ENCODE peak calls at places on chromosomes 13 and 19, in four cellular contexts. Z, H, U and P are unnamed samples.

GRCh38 chr19:11814707-11815050 is 606 bp downstream of the ZNF440 start:
- DNase-seq in Z (peak; percentile 38), U (no peak), H (peak; percentile 8), P (peak; percentile 31)

GRCh38 chr13:113096052-113096744 is 9.4 kb upstream of the F7 start:
- DNase-seq in H (no peak), Z (no peak), U (no peak), P (no peak)

GRCh38 chr13:94419304-94419943 is 60.1 kb downstream of the DCT start:
- DNase-seq in H (no peak), U (no peak), Z (no peak), P (no peak)

GRCh38 chr13:31009166-31009565 is 76.7 kb downstream of the TEX26 start:
- DNase-seq in H (no peak), U (no peak), Z (no peak), P (no peak)

GRCh38 chr13:93549326-93549855 is 322.8 kb downstream of the GPC6 start:
- DNase-seq in U (no peak), Z (peak; percentile 56), H (no peak), P (no peak)

GRCh38 chr13:38308736-38309135 is 40.9 kb upstream of the UFM1 start:
- DNase-seq in Z (no peak), U (no peak), H (no peak), P (no peak)

GRCh38 chr13:91922969-91923592 is 524.7 kb downstream of the GPC5 start:
- DNase-seq in U (no peak), Z (peak; percentile 51), H (no peak), P (peak; percentile 2)

GRCh38 chr19:531753-532571 is at the start of gene CDC34:
- DNase-seq in H (no peak), U (no peak), Z (no peak), P (no peak)

GRCh38 chr13:46496086-46496485 is 56.9 kb upstream of the LRCH1 start:
- DNase-seq in H (no peak), Z (no peak), U (no peak), P (peak; percentile 57)

GRCh38 chr19:38664503-38665211 is 17.2 kb downstream of the ACTN4 start:
- DNase-seq in U (no peak), H (peak; percentile 81), Z (peak; percentile 59), P (no peak)

GRCh38 chr13:73722120-73722519 is 412.1 kb downstream of the KLF12 start:
- DNase-seq in U (no peak), H (no peak), Z (peak; percentile 63), P (peak; percentile 14)

GRCh38 chr19:43777163-43777700 is 3.5 kb downstream of the KCNN4 start:
- DNase-seq in Z (no peak), U (no peak), H (peak; percentile 85), P (no peak)

GRCh38 chr13:93293716-93294115 is 67.1 kb downstream of the GPC6 start:
- DNase-seq in H (no peak), Z (no peak), U (no peak), P (no peak)